ENCODE peak calls at places on chromosomes 2 and 18, in four cellular contexts. One of them, this sample, is unnamed.

GRCh38 chr2:17194083-17194482 is 324.2 kb downstream of the RAD51AP2 start:
- DNase-seq in heart left ventricle: no peak
- DNase-seq in neuronal stem cell: no peak
- DNase-seq in psoas muscle: no peak
- DNase-seq in this sample: no peak

GRCh38 chr18:34929336-34929780 is 111.9 kb upstream of the MAPRE2 start:
- DNase-seq in heart left ventricle: no peak
- DNase-seq in neuronal stem cell: no peak
- DNase-seq in psoas muscle: no peak
- DNase-seq in this sample: no peak

GRCh38 chr2:102782916-102783315 is 21.1 kb downstream of the TMEM182 start:
- DNase-seq in heart left ventricle: no peak
- DNase-seq in neuronal stem cell: no peak
- DNase-seq in psoas muscle: no peak
- DNase-seq in this sample: no peak

GRCh38 chr18:76459312-76459686 is 35.7 kb downstream of the ZNF516 start:
- DNase-seq in heart left ventricle: peak; percentile 18
- DNase-seq in neuronal stem cell: no peak
- DNase-seq in psoas muscle: no peak
- DNase-seq in this sample: no peak

GRCh38 chr18:61169386-61169785 is 163.8 kb upstream of the CDH20 start:
- DNase-seq in heart left ventricle: no peak
- DNase-seq in neuronal stem cell: no peak
- DNase-seq in psoas muscle: no peak
- DNase-seq in this sample: no peak

GRCh38 chr2:201886504-201886903 is 80.2 kb downstream of the CDK15 start:
- DNase-seq in heart left ventricle: no peak
- DNase-seq in neuronal stem cell: no peak
- DNase-seq in psoas muscle: no peak
- DNase-seq in this sample: no peak

GRCh38 chr2:229275506-229275905 is 4.4 kb upstream of the PID1 start:
- DNase-seq in heart left ventricle: no peak
- DNase-seq in neuronal stem cell: no peak
- DNase-seq in psoas muscle: no peak
- DNase-seq in this sample: no peak

GRCh38 chr2:240287011-240287410 is 146.6 kb upstream of the OTOS start:
- DNase-seq in heart left ventricle: no peak
- DNase-seq in neuronal stem cell: no peak
- DNase-seq in psoas muscle: peak; percentile 44
- DNase-seq in this sample: no peak

GRCh38 chr2:105237045-105237765 is 4.3 kb upstream of the GPR45 start:
- DNase-seq in heart left ventricle: no peak
- DNase-seq in neuronal stem cell: no peak
- DNase-seq in psoas muscle: no peak
- DNase-seq in this sample: no peak

GRCh38 chr2:36834721-36835120 is 131.6 kb downstream of the STRN start:
- DNase-seq in heart left ventricle: no peak
- DNase-seq in neuronal stem cell: no peak
- DNase-seq in psoas muscle: no peak
- DNase-seq in this sample: no peak

GRCh38 chr2:120897399-120897798 is 161.7 kb downstream of the GLI2 start:
- DNase-seq in heart left ventricle: no peak
- DNase-seq in neuronal stem cell: no peak
- DNase-seq in psoas muscle: no peak
- DNase-seq in this sample: no peak
- H3K4me1 ChIP-seq in heart left ventricle: peaks cover 9% of the 10 kb centered on the region
- H3K4me1 ChIP-seq in neuronal stem cell: peaks cover 68% of the 10 kb centered on the region
- H3K4me1 ChIP-seq in psoas muscle: peaks cover 31% of the 10 kb centered on the region
- H3K4me1 ChIP-seq in this sample: peaks cover 18% of the 10 kb centered on the region

GRCh38 chr2:74867841-74868658 is 34.1 kb downstream of the HK2 start:
- DNase-seq in heart left ventricle: no peak
- DNase-seq in neuronal stem cell: no peak
- DNase-seq in psoas muscle: peak; percentile 75
- DNase-seq in this sample: peak; percentile 23
- H3K4me1 ChIP-seq in heart left ventricle: peaks cover 8% of the 10 kb centered on the region
- H3K4me1 ChIP-seq in neuronal stem cell: peaks cover 9% of the 10 kb centered on the region
- H3K4me1 ChIP-seq in psoas muscle: peaks cover 41% of the 10 kb centered on the region
- H3K4me1 ChIP-seq in this sample: peaks cover 40% of the 10 kb centered on the region

DNA sequence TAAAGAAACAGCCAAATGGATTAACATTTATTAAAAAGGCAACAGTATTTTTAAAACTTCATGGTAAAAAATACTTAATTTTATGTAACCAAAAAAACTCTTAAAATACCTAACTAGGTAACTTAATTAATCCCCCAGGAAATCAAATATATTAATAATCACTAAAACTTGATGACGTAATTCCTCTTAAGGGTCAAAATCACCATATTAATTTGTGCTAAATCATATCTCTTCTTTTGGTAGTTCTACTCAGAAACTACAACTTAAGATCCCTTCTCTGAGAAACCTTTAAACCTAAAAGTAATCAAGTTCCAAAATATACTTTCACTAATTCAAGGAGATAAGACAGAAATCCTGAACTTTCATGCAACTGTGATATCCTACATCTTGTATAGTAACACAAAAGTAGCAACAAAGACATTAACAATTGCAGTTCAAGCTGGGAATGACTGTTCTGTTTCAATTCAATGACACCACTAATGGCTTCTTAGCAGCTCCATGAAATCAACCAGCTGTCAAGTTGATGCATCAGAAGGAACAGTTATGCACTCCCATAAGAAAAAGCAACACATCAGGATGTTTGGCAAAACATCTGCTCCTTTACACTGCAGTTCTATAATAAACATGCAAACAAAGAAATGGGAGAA is 4.0 kb downstream of the BAZ2B start:
- DNase-seq in heart left ventricle: no peak
- DNase-seq in neuronal stem cell: peak; percentile 41
- DNase-seq in psoas muscle: no peak
- DNase-seq in this sample: no peak
- H3K4me1 ChIP-seq in heart left ventricle: peaks cover 38% of the 10 kb centered on the region
- H3K4me1 ChIP-seq in neuronal stem cell: peaks cover 17% of the 10 kb centered on the region
- H3K4me1 ChIP-seq in psoas muscle: peaks cover 25% of the 10 kb centered on the region
- H3K4me1 ChIP-seq in this sample: peaks cover 71% of the 10 kb centered on the region

DNA sequence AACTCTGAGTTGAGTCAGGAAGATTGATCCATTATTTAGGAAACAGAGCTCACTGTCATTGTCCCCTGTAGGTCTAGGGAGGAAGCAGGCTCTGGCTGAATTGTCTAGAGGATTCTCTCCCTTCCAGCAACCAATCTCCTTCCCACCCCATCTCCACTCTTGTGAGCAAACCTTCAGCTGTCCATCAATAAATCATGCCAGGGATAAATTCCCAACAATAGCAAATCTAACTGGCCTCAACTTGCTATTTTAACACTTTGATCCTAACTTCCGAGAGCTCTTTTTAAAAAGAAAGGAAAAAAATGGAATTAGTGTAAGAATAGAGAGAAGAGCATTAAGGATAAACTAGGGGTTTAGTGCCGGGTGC is 53.5 kb downstream of the ATP8B1 start:
- DNase-seq in heart left ventricle: no peak
- DNase-seq in neuronal stem cell: no peak
- DNase-seq in psoas muscle: no peak
- DNase-seq in this sample: no peak
- H3K4me1 ChIP-seq in heart left ventricle: peaks cover 25% of the 10 kb centered on the region
- H3K4me1 ChIP-seq in neuronal stem cell: peaks cover 12% of the 10 kb centered on the region
- H3K4me1 ChIP-seq in psoas muscle: peaks cover 39% of the 10 kb centered on the region
- H3K4me1 ChIP-seq in this sample: peaks cover 36% of the 10 kb centered on the region

DNA sequence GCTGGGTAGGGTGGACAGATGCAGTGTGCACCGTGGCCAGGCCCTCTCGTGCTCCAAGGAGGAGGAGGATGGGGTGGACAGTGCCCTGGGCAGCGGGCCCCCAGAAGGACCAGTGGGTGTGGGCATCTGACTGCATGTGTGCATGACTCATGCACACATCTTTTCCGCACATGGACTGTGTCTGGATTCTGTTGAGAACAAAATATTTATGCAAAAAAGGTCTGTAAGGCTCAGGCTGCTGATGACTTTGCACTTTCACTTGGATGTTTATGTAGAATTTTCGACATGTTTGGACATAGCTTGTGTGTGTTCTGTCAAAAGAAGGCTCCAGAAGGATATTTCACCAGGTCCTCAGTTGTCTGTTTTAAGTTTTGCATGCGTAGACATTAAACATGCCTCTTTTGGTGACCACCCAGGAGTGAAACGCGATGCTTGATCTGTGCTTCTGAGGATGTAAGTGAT is 45.6 kb downstream of the MTCL1 start:
- DNase-seq in heart left ventricle: no peak
- DNase-seq in neuronal stem cell: no peak
- DNase-seq in psoas muscle: no peak
- DNase-seq in this sample: no peak
- H3K4me1 ChIP-seq in heart left ventricle: peaks cover 6% of the 10 kb centered on the region
- H3K4me1 ChIP-seq in neuronal stem cell: no peaks in the 10 kb centered on the region
- H3K4me1 ChIP-seq in psoas muscle: no peaks in the 10 kb centered on the region
- H3K4me1 ChIP-seq in this sample: no peaks in the 10 kb centered on the region

DNA sequence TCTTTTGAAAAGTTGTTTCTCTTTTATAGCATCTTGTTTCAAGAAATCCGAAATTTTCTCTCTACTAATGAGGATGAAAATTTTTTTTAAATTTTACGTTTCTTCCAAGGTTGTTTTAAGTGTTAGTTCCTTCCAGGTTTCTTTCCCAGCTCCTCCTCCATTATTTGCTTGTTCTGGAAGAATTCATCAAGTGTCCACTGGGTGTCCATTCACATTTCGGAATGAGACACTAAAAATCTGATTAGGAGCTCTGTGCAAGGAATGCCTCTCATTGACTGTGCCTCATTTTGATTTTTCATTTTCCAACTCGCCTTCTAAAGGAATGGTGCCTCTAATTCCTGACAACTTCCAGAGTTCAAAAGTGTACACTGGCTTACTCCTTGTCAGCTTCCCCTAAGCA is 6.1 kb downstream of the SP100 start:
- DNase-seq in heart left ventricle: no peak
- DNase-seq in neuronal stem cell: no peak
- DNase-seq in psoas muscle: no peak
- DNase-seq in this sample: no peak
- H3K4me1 ChIP-seq in heart left ventricle: peaks cover 59% of the 10 kb centered on the region
- H3K4me1 ChIP-seq in neuronal stem cell: no peaks in the 10 kb centered on the region
- H3K4me1 ChIP-seq in psoas muscle: no peaks in the 10 kb centered on the region
- H3K4me1 ChIP-seq in this sample: peaks cover 99% of the 10 kb centered on the region

GRCh38 chr2:1366546-1367134 is 46.6 kb upstream of the TPO start:
- DNase-seq in heart left ventricle: no peak
- DNase-seq in neuronal stem cell: no peak
- DNase-seq in psoas muscle: peak; percentile 63
- DNase-seq in this sample: peak; percentile 64
- H3K4me1 ChIP-seq in heart left ventricle: no peaks in the 10 kb centered on the region
- H3K4me1 ChIP-seq in neuronal stem cell: no peaks in the 10 kb centered on the region
- H3K4me1 ChIP-seq in psoas muscle: no peaks in the 10 kb centered on the region
- H3K4me1 ChIP-seq in this sample: no peaks in the 10 kb centered on the region

DNA sequence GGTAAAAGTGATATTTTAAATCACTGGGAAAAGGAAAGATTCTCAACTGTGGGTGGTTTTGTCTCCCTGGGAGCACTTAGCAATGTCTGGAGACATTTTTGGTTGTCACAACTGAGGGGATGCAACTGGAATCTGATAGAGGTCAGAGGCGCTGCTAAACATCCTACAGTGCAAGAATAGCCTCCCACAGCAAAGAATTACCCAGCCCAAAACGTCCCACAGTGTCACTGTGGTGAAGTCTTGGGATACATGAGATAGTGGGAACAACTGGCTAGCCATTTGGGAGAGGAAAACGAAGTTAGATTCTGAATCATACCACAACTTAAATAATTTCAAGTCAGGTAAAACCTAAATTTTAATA is 36.4 kb upstream of the NT5DC4 start:
- DNase-seq in heart left ventricle: no peak
- DNase-seq in neuronal stem cell: no peak
- DNase-seq in psoas muscle: no peak
- DNase-seq in this sample: no peak
- H3K4me1 ChIP-seq in heart left ventricle: no peaks in the 10 kb centered on the region
- H3K4me1 ChIP-seq in neuronal stem cell: no peaks in the 10 kb centered on the region
- H3K4me1 ChIP-seq in psoas muscle: peaks cover 22% of the 10 kb centered on the region
- H3K4me1 ChIP-seq in this sample: peaks cover 4% of the 10 kb centered on the region

DNA sequence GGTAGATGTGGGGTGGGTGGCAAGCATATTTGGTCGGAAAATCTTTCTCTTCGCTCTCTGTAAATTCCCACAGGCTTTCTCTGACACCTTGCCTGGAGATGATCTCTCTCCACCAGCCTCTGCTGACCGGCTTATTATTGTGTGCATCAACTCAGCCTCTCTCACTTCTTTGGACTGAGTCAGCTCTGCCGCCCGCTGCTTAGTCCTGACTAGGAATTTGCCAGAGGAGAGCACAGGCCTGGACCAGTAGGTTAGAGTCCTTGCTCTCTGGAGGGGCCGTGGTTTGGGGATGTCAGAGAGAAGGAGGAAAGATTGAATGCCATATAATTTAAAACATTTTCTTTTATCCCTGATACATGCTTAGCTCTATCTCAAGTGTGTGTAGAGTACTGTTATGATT is 242.6 kb upstream of the THSD7B start:
- DNase-seq in heart left ventricle: no peak
- DNase-seq in neuronal stem cell: no peak
- DNase-seq in psoas muscle: no peak
- DNase-seq in this sample: no peak
- H3K4me1 ChIP-seq in heart left ventricle: no peaks in the 10 kb centered on the region
- H3K4me1 ChIP-seq in neuronal stem cell: no peaks in the 10 kb centered on the region
- H3K4me1 ChIP-seq in psoas muscle: no peaks in the 10 kb centered on the region
- H3K4me1 ChIP-seq in this sample: no peaks in the 10 kb centered on the region

DNA sequence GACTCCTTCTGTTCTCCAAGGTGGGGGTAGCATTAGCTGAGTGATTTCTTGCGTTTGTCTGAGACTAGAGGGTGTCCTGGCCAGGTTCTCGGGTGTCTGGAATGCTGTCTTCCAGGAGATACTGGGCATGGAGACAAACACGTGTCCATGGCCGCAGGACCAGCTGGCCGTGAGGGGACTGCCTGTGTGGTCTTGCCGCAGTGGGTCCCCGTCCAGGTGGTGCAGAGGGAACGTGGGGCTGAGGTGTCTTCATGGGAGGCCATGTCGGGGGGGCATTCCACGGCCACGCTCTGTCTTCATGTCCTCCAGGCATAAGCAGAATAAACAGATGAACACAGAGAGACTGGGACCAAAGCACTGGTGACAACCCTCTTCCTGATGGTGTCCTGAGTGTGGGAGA is 66.6 kb downstream of the SMIM21 start:
- DNase-seq in heart left ventricle: no peak
- DNase-seq in neuronal stem cell: no peak
- DNase-seq in psoas muscle: no peak
- DNase-seq in this sample: no peak
- H3K4me1 ChIP-seq in heart left ventricle: no peaks in the 10 kb centered on the region
- H3K4me1 ChIP-seq in neuronal stem cell: peaks cover 7% of the 10 kb centered on the region
- H3K4me1 ChIP-seq in psoas muscle: no peaks in the 10 kb centered on the region
- H3K4me1 ChIP-seq in this sample: no peaks in the 10 kb centered on the region

This sample was measured in left ventricle myocardium inferior.